ENCODE peak calls at places on chromosomes 12 and 14, in seven cellular contexts. Q is CD8-positive, alpha-beta T cell; C is tibial artery; M is GM13976; H is natural killer cell; V is AG09309; E is bronchial epithelial cell. D is an unnamed sample.

GRCh38 chr14:100861188-100861936 is 35.4 kb downstream of the MEG3 start:
- DNase-seq in Q (no peak), C (no peak), M (no peak), H (no peak), V (no peak), E (no peak), D (peak)

GRCh38 chr12:132719954-132720324 is 9.3 kb downstream of the PGAM5 start:
- DNase-seq in Q (no peak), C (no peak), M (no peak), H (no peak), V (no peak), E (no peak), D (no peak)

GRCh38 chr14:88729159-88729558 is 63.6 kb downstream of the EML5 start:
- DNase-seq in Q (no peak), C (no peak), M (no peak), H (no peak), V (no peak), E (no peak), D (no peak)

GRCh38 chr12:68080577-68080976 is 79.0 kb downstream of the IFNG start:
- DNase-seq in Q (peak), C (no peak), M (no peak), H (peak), V (no peak), E (no peak), D (no peak)

GRCh38 chr12:19150273-19150895 is 20.9 kb downstream of the PLEKHA5 start:
- DNase-seq in Q (no peak), C (no peak), M (no peak), H (no peak), V (no peak), E (no peak), D (no peak)

GRCh38 chr14:65686761-65687160 is 274.2 kb downstream of the FUT8 start:
- DNase-seq in Q (no peak), C (no peak), M (no peak), H (no peak), V (no peak), E (peak), D (no peak)

GRCh38 chr14:51959928-51960327 is 29.4 kb upstream of the RTRAF start:
- DNase-seq in Q (no peak), C (no peak), M (no peak), H (no peak), V (no peak), E (no peak), D (no peak)

GRCh38 chr12:106140223-106140986 is 1.7 kb upstream of the NUAK1 start:
- DNase-seq in Q (no peak), C (no peak), M (no peak), H (no peak), V (no peak), E (no peak), D (no peak)

GRCh38 chr14:71049435-71050147 is 142.3 kb downstream of the PCNX1 start:
- DNase-seq in Q (no peak), C (no peak), M (no peak), H (no peak), V (no peak), E (peak), D (no peak)

GRCh38 chr12:82682326-82682725 is 4.4 kb upstream of the TMTC2 start:
- DNase-seq in Q (no peak), C (no peak), M (no peak), H (no peak), V (no peak), E (no peak), D (no peak)

GRCh38 chr12:6041891-6042290 is 82.6 kb downstream of the VWF start:
- DNase-seq in Q (no peak), C (no peak), M (no peak), H (no peak), V (no peak), E (peak), D (no peak)

GRCh38 chr12:6042447-6042846 is 82.0 kb downstream of the VWF start:
- DNase-seq in Q (no peak), C (no peak), M (no peak), H (no peak), V (no peak), E (no peak), D (no peak)

GRCh38 chr12:6038160-6038559 is 86.3 kb downstream of the VWF start:
- DNase-seq in Q (no peak), C (no peak), M (peak), H (no peak), V (no peak), E (peak), D (no peak)

GRCh38 chr12:6037459-6037858 is 87.0 kb downstream of the VWF start:
- DNase-seq in Q (no peak), C (no peak), M (no peak), H (no peak), V (no peak), E (no peak), D (no peak)

GRCh38 chr12:6039894-6040601 is 84.4 kb downstream of the VWF start:
- DNase-seq in Q (peak), C (peak), M (peak), H (no peak), V (no peak), E (peak), D (no peak)
- TF ChIP-seq CTCF in Q (peak), C (peak), M (peak), H (peak), V (peak), E (peak), D (peak)

DNA sequence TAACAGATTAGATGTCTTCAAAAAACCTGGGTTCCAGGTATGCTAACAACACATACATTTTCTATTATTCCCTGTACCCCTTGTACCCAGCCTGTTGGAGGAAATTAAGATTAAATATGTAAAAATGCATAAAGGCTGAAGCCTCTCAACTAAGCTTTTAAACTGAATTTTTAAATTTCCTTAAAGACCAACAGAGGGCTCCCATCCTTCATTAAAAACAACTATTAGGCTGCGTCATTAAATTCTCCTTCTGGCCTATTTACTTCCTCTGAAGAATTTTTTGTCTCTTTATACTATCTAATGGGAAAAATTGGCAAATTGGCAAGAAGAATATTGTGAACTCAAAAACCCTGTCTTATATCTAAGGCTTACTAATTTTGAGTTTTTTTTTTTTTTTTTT is 21.8 kb downstream of the SENP1 start:
- DNase-seq in Q (no peak), C (no peak), M (no peak), H (no peak), V (no peak), E (peak), D (no peak)
- TF ChIP-seq CTCF in Q (no peak), C (peak), M (no peak), H (no peak), V (peak), E (peak), D (no peak)

GRCh38 chr14:33291529-33292104 is 352.9 kb downstream of the NPAS3 start:
- DNase-seq in Q (no peak), C (no peak), M (no peak), H (no peak), V (no peak), E (no peak), D (no peak)

GRCh38 chr14:33297565-33297964 is 358.9 kb downstream of the NPAS3 start:
- DNase-seq in Q (no peak), C (no peak), M (no peak), H (no peak), V (no peak), E (no peak), D (no peak)

GRCh38 chr14:33294419-33294818 is 355.7 kb downstream of the NPAS3 start:
- DNase-seq in Q (no peak), C (no peak), M (no peak), H (no peak), V (no peak), E (no peak), D (no peak)
- TF ChIP-seq CTCF in Q (no peak), C (no peak), M (no peak), H (no peak), V (no peak), E (no peak), D (no peak)

GRCh38 chr14:85425507-85425906 is 104.4 kb upstream of the FLRT2 start:
- DNase-seq in Q (no peak), C (no peak), M (no peak), H (no peak), V (no peak), E (no peak), D (no peak)
- TF ChIP-seq CTCF in Q (no peak), C (no peak), M (no peak), H (no peak), V (no peak), E (no peak), D (no peak)

GRCh38 chr12:51240971-51241370 is 2.3 kb downstream of the DAZAP2 start:
- DNase-seq in Q (no peak), C (no peak), M (no peak), H (no peak), V (no peak), E (peak), D (no peak)

GRCh38 chr12:51242150-51242549 is 3.5 kb downstream of the DAZAP2 start:
- DNase-seq in Q (no peak), C (peak), M (no peak), H (no peak), V (no peak), E (no peak), D (no peak)

GRCh38 chr12:51242896-51243295 is 4.3 kb downstream of the DAZAP2 start:
- DNase-seq in Q (no peak), C (no peak), M (no peak), H (no peak), V (no peak), E (no peak), D (no peak)

GRCh38 chr12:51238037-51238509 is 553 bp upstream of the DAZAP2 start:
- DNase-seq in Q (no peak), C (no peak), M (no peak), H (no peak), V (no peak), E (peak), D (no peak)

DNA sequence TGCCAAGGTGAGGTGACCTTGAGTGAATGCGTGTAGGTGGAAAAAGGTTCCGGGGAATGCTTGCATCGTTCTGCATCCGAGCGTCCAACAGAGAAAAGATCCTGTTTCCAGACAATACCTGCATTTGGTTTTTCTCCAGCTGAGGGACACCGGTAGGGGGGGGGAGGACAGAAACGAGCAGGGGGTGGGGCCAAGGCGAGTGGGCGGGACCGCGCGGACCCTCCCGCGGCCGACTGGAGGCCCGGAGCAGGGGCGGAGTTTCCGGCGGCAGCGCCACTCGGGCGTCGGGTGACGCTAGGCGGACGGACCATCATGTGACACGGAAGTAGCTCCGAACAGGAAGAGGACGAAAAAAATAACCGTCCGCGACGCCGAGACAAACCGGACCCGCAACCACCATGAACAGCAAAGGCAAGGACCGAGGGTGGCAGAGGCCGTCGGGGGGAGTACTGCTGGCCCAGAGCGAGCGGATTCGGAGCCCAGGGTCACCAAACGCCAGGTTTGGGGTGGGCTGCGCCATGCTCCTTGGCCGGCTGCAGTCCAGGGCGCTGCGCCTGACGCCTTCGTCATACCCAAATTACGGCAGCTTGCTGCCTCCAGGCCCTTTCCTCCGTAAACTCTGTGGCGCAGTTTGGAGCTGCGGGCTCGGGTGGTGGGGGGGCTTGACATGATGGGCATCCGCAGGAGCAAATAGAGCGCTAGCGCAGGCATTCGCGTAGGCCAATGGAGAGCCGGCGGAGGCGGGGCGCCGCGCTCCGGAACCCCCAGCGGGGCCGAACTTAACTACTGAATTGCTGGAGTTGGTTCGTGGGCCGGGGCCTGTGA is at the start of gene DAZAP2:
- DNase-seq in Q (peak), C (peak), M (peak), H (peak), V (peak), E (peak), D (peak)
- TF ChIP-seq CTCF in Q (no peak), C (peak), M (no peak), H (no peak), V (peak), E (peak), D (no peak)

D was measured in spleen.